ENCODE peak calls at places on chromosomes 12 and 14, in ten cellular contexts. N, U, F, T, R, G, C, D, Z and H are unnamed samples. For H3K4me1, the result is how much of the 10 kb centered on the place peaks cover.

GRCh38 chr12:93128332-93128707 is 199.2 kb upstream of the EEA1 start:
- ATAC-seq in F (peak), D (no peak), T (no peak), U (no peak), Z (no peak), N (no peak), R (peak), G (no peak), C (peak), H (peak)

GRCh38 chr14:59768855-59769254 is 101.7 kb downstream of the RTN1 start:
- ATAC-seq in R (no peak), T (no peak), N (no peak), Z (no peak), C (no peak), G (no peak), F (no peak), D (no peak), U (no peak), H (no peak)

GRCh38 chr12:50283924-50284236 is 560 bp upstream of the LIMA1 start:
- ATAC-seq in U (peak), Z (peak), F (peak), D (peak), R (peak), N (peak), T (peak), G (peak), C (peak), H (peak)

GRCh38 chr12:57434517-57435223 is at the start of gene INHBC:
- ATAC-seq in Z (peak), T (peak), N (no peak), R (no peak), G (no peak), D (no peak), F (no peak), U (no peak), C (no peak), H (no peak)

GRCh38 chr14:92973798-92974372 is 50.9 kb downstream of the CHGA start:
- ATAC-seq in F (peak), R (peak), T (no peak), G (no peak), N (no peak), C (no peak), Z (no peak), D (no peak), U (no peak), H (peak)

GRCh38 chr14:22265319-22266140 is 323.5 kb downstream of the DAD1 start:
- ATAC-seq in R (no peak), Z (no peak), C (no peak), U (peak), F (no peak), D (no peak), T (peak), G (peak), N (peak), H (no peak)

GRCh38 chr14:76011959-76012802 is 26.6 kb downstream of the IFT43 start:
- ATAC-seq in R (peak), Z (no peak), D (peak), U (no peak), N (no peak), F (peak), T (no peak), G (no peak), C (peak), H (peak)

GRCh38 chr14:94332587-94332986 is 9.5 kb upstream of the SERPINA6 start:
- ATAC-seq in R (no peak), D (no peak), C (no peak), Z (no peak), T (no peak), N (no peak), U (no peak), F (no peak), G (no peak), H (no peak)

GRCh38 chr12:47189753-47190152 is 110.0 kb upstream of the AMIGO2 start:
- ATAC-seq in R (no peak), G (no peak), T (no peak), F (no peak), Z (peak), U (no peak), D (no peak), N (peak), C (no peak), H (no peak)

GRCh38 chr12:120145164-120145563 is 28.6 kb upstream of the RAB35 start:
- ATAC-seq in F (no peak), C (no peak), G (no peak), T (no peak), N (no peak), R (no peak), U (no peak), D (no peak), Z (no peak), H (no peak)

GRCh38 chr12:76264617-76265016 is 83.6 kb downstream of the BBS10 start:
- ATAC-seq in D (no peak), T (no peak), G (no peak), N (no peak), R (peak), U (no peak), F (no peak), C (no peak), Z (no peak), H (peak)

GRCh38 chr14:101458536-101459391 is 102.5 kb upstream of the DIO3 start:
- ATAC-seq in C (peak), G (no peak), T (no peak), F (peak), D (no peak), N (no peak), Z (no peak), U (no peak), R (no peak), H (no peak)

GRCh38 chr12:50401383-50402155 is 884 bp downstream of the LARP4 start:
- ATAC-seq in G (no peak), R (peak), N (peak), F (no peak), Z (peak), D (peak), C (peak), U (peak), T (peak), H (peak)

GRCh38 chr14:64806862-64807495 is 72.7 kb downstream of the SPTB start:
- ATAC-seq in Z (no peak), R (no peak), C (no peak), T (no peak), U (no peak), D (no peak), G (no peak), F (no peak), N (no peak), H (no peak)

GRCh38 chr14:65225299-65226159 is 123.2 kb upstream of the MAX start:
- ATAC-seq in D (no peak), R (no peak), C (peak), U (peak), Z (no peak), F (no peak), N (no peak), G (no peak), T (no peak), H (no peak)

GRCh38 chr12:83261998-83262397 is 575.3 kb downstream of the TMTC2 start:
- ATAC-seq in N (no peak), T (no peak), U (peak), R (no peak), G (peak), D (no peak), Z (peak), C (no peak), F (no peak), H (no peak)

GRCh38 chr12:79676579-79676978 is 14.2 kb downstream of the PAWR start:
- ATAC-seq in C (no peak), N (no peak), G (no peak), Z (no peak), U (peak), F (no peak), T (no peak), D (no peak), R (no peak), H (no peak)

GRCh38 chr12:42589465-42590323 is at the start of gene PRICKLE1:
- ATAC-seq in Z (peak), N (peak), D (peak), R (peak), F (peak), T (peak), C (peak), G (peak), U (peak), H (peak)

GRCh38 chr12:42588981-42589464 is 523 bp downstream of the PRICKLE1 start:
- ATAC-seq in G (peak), R (peak), C (peak), Z (peak), F (peak), N (peak), D (peak), T (peak), U (peak), H (peak)

GRCh38 chr12:42590324-42590934 is 883 bp upstream of the PRICKLE1 start:
- ATAC-seq in R (peak), N (peak), C (peak), G (peak), D (peak), F (peak), T (peak), Z (peak), U (peak), H (peak)

GRCh38 chr12:42587564-42588307 is 1.8 kb downstream of the PRICKLE1 start:
- ATAC-seq in N (no peak), D (no peak), G (no peak), U (no peak), R (no peak), T (peak), Z (no peak), C (no peak), F (no peak), H (no peak)

GRCh38 chr12:42588308-42588836 is 1.2 kb downstream of the PRICKLE1 start:
- ATAC-seq in T (no peak), U (no peak), G (no peak), C (no peak), N (no peak), F (no peak), D (no peak), Z (no peak), R (no peak), H (no peak)
- H3K4me3 ChIP-seq in T (no peak), U (no peak), G (no peak), C (peak), N (peak), F (peak), D (peak), Z (no peak), R (peak), H (peak)

GRCh38 chr12:7970475-7971252 is 34.7 kb upstream of the SLC2A3 start:
- ATAC-seq in N (peak), C (peak), Z (peak), F (peak), D (peak), R (peak), U (peak), G (peak), T (no peak), H (peak)
- TF ChIP-seq POLR2A in N (peak), C (peak), Z (peak), F (peak), D (peak), R (peak), U (peak), G (peak), T (no peak), H (peak)

GRCh38 chr14:104656014-104656714 is 33.3 kb upstream of the INF2 start:
- ATAC-seq in F (no peak), G (no peak), T (no peak), U (no peak), Z (no peak), C (no peak), D (no peak), N (no peak), R (no peak), H (no peak)
- H3K4me1 ChIP-seq in F (under half), G (under half), T (half or more), U (half or more), Z (under half), C (under half), D (under half), N (under half), R (under half), H (under half)

DNA sequence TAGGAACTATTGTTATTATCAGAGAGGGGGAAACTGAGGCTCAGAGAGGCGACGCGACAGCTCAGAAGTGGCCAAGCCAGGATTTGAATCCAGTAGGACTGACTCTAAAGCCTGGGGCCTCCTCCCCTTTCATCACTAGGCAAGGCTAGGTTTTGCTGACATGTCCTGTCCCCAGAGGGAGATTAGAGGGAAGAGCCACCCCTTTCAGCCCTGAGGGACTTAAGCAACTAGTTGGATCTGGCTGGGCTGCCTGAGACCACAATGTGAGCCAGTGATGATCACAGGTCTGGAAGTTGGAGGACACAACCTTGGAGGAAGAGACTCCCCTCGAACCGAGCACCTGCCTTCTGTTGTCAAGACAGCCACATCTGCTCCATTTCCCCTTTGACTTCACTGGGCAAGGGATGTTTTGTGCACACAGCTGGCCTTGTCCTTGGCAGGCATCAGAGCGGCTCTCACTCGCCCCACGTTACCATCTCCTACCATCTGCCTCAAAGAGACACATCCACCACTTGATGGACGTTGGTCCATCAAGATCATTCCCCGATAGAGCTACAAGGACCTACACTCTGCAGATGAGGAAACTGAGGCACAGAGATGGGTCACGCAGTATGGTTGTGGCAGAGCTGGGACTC is 31.4 kb downstream of the MVK start:
- ATAC-seq in G (no peak), U (no peak), N (no peak), D (no peak), Z (peak), F (no peak), R (no peak), T (peak), C (no peak), H (no peak)
- H3K4me3 ChIP-seq in G (no peak), U (no peak), N (no peak), D (no peak), Z (no peak), F (no peak), R (no peak), T (peak), C (no peak), H (no peak)

DNA sequence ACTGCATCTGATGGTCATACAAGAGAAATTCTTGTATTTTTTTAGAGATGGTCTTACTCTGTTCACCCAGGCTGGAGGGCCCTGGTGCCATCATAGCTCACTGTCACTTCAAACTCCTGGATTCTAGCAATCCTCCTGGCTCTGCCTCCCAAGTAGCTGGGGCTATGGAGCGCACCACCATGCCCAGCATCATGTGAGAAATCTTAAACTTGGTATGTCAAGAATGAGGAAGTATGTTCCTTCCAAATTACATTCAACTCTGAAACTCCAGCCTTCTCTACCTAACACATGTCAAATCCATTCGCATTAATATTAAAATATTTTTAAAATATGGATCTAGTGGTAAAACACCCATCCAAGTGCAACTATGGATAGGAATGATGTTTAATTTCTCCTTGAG is 27.5 kb upstream of the CDKN3 start:
- ATAC-seq in T (no peak), C (no peak), G (no peak), Z (no peak), U (no peak), R (no peak), D (no peak), F (no peak), N (no peak), H (no peak)
- TF ChIP-seq POLR2A in T (no peak), C (no peak), G (no peak), Z (no peak), U (no peak), R (no peak), D (no peak), F (no peak), N (no peak), H (no peak)